ENCODE peak calls at places on chromosomes 13 and 19, in eight cellular contexts. One of them, this sample, is unnamed.
A peak's percentile ranks its signal among the peaks of the same experiment; 100 is the strongest.

GRCh38 chr13:99435116-99435515 is 66.2 kb upstream of the TM9SF2 start:
- DNase-seq in heart right ventricle: no peak
- DNase-seq in psoas muscle: no peak
- DNase-seq in SJCRH30: no peak
- DNase-seq in CD8-positive, alpha-beta memory T cell: no peak
- DNase-seq in left lung: no peak
- DNase-seq in fibroblast of lung: no peak
- DNase-seq in cardiac fibroblast: no peak
- DNase-seq in this sample: no peak

GRCh38 chr13:95643814-95644598 is 500 bp downstream of the DZIP1 start:
- DNase-seq in heart right ventricle: no peak
- DNase-seq in psoas muscle: peak; percentile 59
- DNase-seq in SJCRH30: peak; percentile 67
- DNase-seq in CD8-positive, alpha-beta memory T cell: no peak
- DNase-seq in left lung: peak; percentile 80
- DNase-seq in fibroblast of lung: peak; percentile 57
- DNase-seq in cardiac fibroblast: peak; percentile 55
- DNase-seq in this sample: peak; percentile 42

GRCh38 chr13:79660361-79660760 is 179.4 kb downstream of the NDFIP2 start:
- DNase-seq in heart right ventricle: no peak
- DNase-seq in psoas muscle: no peak
- DNase-seq in SJCRH30: no peak
- DNase-seq in CD8-positive, alpha-beta memory T cell: no peak
- DNase-seq in left lung: no peak
- DNase-seq in fibroblast of lung: no peak
- DNase-seq in cardiac fibroblast: no peak
- DNase-seq in this sample: no peak

GRCh38 chr19:6126335-6126974 is 9.0 kb upstream of the ACSBG2 start:
- DNase-seq in heart right ventricle: no peak
- DNase-seq in psoas muscle: no peak
- DNase-seq in SJCRH30: peak; percentile 70
- DNase-seq in CD8-positive, alpha-beta memory T cell: no peak
- DNase-seq in left lung: no peak
- DNase-seq in fibroblast of lung: peak; percentile 63
- DNase-seq in cardiac fibroblast: peak; percentile 77
- DNase-seq in this sample: peak; percentile 83

GRCh38 chr13:77330009-77330471 is 3.1 kb upstream of the MYCBP2 start:
- DNase-seq in heart right ventricle: no peak
- DNase-seq in psoas muscle: no peak
- DNase-seq in SJCRH30: no peak
- DNase-seq in CD8-positive, alpha-beta memory T cell: no peak
- DNase-seq in left lung: no peak
- DNase-seq in fibroblast of lung: no peak
- DNase-seq in cardiac fibroblast: peak; percentile 7
- DNase-seq in this sample: no peak

GRCh38 chr13:99614465-99614885 is 113.2 kb downstream of the TM9SF2 start:
- DNase-seq in heart right ventricle: no peak
- DNase-seq in psoas muscle: no peak
- DNase-seq in SJCRH30: peak; percentile 42
- DNase-seq in CD8-positive, alpha-beta memory T cell: peak; percentile 14
- DNase-seq in left lung: no peak
- DNase-seq in fibroblast of lung: no peak
- DNase-seq in cardiac fibroblast: peak; percentile 27
- DNase-seq in this sample: peak; percentile 33

GRCh38 chr13:95317037-95317989 is 16.1 kb upstream of the ABCC4 start:
- DNase-seq in heart right ventricle: no peak
- DNase-seq in psoas muscle: no peak
- DNase-seq in SJCRH30: no peak
- DNase-seq in CD8-positive, alpha-beta memory T cell: no peak
- DNase-seq in left lung: no peak
- DNase-seq in fibroblast of lung: peak; percentile 47
- DNase-seq in cardiac fibroblast: peak; percentile 78
- DNase-seq in this sample: peak; percentile 86

GRCh38 chr19:19064811-19065745 is 1.3 kb downstream of the SLC25A42 start:
- DNase-seq in heart right ventricle: no peak
- DNase-seq in psoas muscle: no peak
- DNase-seq in SJCRH30: peak; percentile 32
- DNase-seq in CD8-positive, alpha-beta memory T cell: peak; percentile 22
- DNase-seq in left lung: no peak
- DNase-seq in fibroblast of lung: no peak
- DNase-seq in cardiac fibroblast: no peak
- DNase-seq in this sample: no peak

GRCh38 chr19:46844067-46844489 is 6.6 kb downstream of the AP2S1 start:
- DNase-seq in heart right ventricle: no peak
- DNase-seq in psoas muscle: peak; percentile 8
- DNase-seq in SJCRH30: no peak
- DNase-seq in CD8-positive, alpha-beta memory T cell: no peak
- DNase-seq in left lung: no peak
- DNase-seq in fibroblast of lung: peak; percentile 32
- DNase-seq in cardiac fibroblast: peak; percentile 68
- DNase-seq in this sample: peak; percentile 62

GRCh38 chr19:11089254-11090013 is at the start of gene LDLR:
- DNase-seq in heart right ventricle: peak; percentile 89
- DNase-seq in psoas muscle: peak; percentile 80
- DNase-seq in SJCRH30: peak; percentile 92
- DNase-seq in CD8-positive, alpha-beta memory T cell: peak; percentile 69
- DNase-seq in left lung: peak; percentile 90
- DNase-seq in fibroblast of lung: peak; percentile 92
- DNase-seq in cardiac fibroblast: peak; percentile 98
- DNase-seq in this sample: peak; percentile 97

GRCh38 chr19:51754770-51755169 is 3.1 kb upstream of the FPR1 start:
- DNase-seq in heart right ventricle: no peak
- DNase-seq in psoas muscle: no peak
- DNase-seq in SJCRH30: no peak
- DNase-seq in CD8-positive, alpha-beta memory T cell: no peak
- DNase-seq in left lung: no peak
- DNase-seq in fibroblast of lung: no peak
- DNase-seq in cardiac fibroblast: no peak
- DNase-seq in this sample: no peak

GRCh38 chr19:55838906-55839305 is 2.6 kb downstream of the NLRP4 start:
- DNase-seq in heart right ventricle: no peak
- DNase-seq in psoas muscle: no peak
- DNase-seq in SJCRH30: no peak
- DNase-seq in CD8-positive, alpha-beta memory T cell: no peak
- DNase-seq in left lung: no peak
- DNase-seq in fibroblast of lung: no peak
- DNase-seq in cardiac fibroblast: no peak
- DNase-seq in this sample: no peak

GRCh38 chr13:78060966-78061365 is 142.3 kb upstream of the EDNRB start:
- DNase-seq in heart right ventricle: no peak
- DNase-seq in psoas muscle: no peak
- DNase-seq in SJCRH30: no peak
- DNase-seq in CD8-positive, alpha-beta memory T cell: no peak
- DNase-seq in left lung: peak; percentile 31
- DNase-seq in fibroblast of lung: no peak
- DNase-seq in cardiac fibroblast: no peak
- DNase-seq in this sample: no peak

GRCh38 chr13:112616586-112617381 is 28.8 kb upstream of the TUBGCP3 start:
- DNase-seq in heart right ventricle: peak; percentile 22
- DNase-seq in psoas muscle: no peak
- DNase-seq in SJCRH30: peak; percentile 49
- DNase-seq in CD8-positive, alpha-beta memory T cell: no peak
- DNase-seq in left lung: no peak
- DNase-seq in fibroblast of lung: peak; percentile 23
- DNase-seq in cardiac fibroblast: peak; percentile 64
- DNase-seq in this sample: peak; percentile 59

GRCh38 chr13:62551588-62551987 is 1135.9 kb upstream of the PCDH20 start:
- DNase-seq in heart right ventricle: no peak
- DNase-seq in psoas muscle: no peak
- DNase-seq in SJCRH30: peak; percentile 6
- DNase-seq in CD8-positive, alpha-beta memory T cell: no peak
- DNase-seq in left lung: no peak
- DNase-seq in fibroblast of lung: no peak
- DNase-seq in cardiac fibroblast: no peak
- DNase-seq in this sample: no peak

GRCh38 chr19:47726467-47726866 is 13.2 kb downstream of the EHD2 start:
- DNase-seq in heart right ventricle: no peak
- DNase-seq in psoas muscle: no peak
- DNase-seq in SJCRH30: no peak
- DNase-seq in CD8-positive, alpha-beta memory T cell: no peak
- DNase-seq in left lung: no peak
- DNase-seq in fibroblast of lung: peak; percentile 83
- DNase-seq in cardiac fibroblast: peak; percentile 75
- DNase-seq in this sample: peak; percentile 66

GRCh38 chr13:41384749-41385503 is 72.4 kb upstream of the RGCC start:
- DNase-seq in heart right ventricle: no peak
- DNase-seq in psoas muscle: no peak
- DNase-seq in SJCRH30: peak; percentile 45
- DNase-seq in CD8-positive, alpha-beta memory T cell: no peak
- DNase-seq in left lung: no peak
- DNase-seq in fibroblast of lung: no peak
- DNase-seq in cardiac fibroblast: peak; percentile 34
- DNase-seq in this sample: peak; percentile 42

GRCh38 chr19:6501740-6502648 is at the start of gene TUBB4A:
- DNase-seq in heart right ventricle: peak; percentile 11
- DNase-seq in psoas muscle: peak; percentile 63
- DNase-seq in SJCRH30: no peak
- DNase-seq in CD8-positive, alpha-beta memory T cell: peak; percentile 43
- DNase-seq in left lung: no peak
- DNase-seq in fibroblast of lung: no peak
- DNase-seq in cardiac fibroblast: no peak
- DNase-seq in this sample: no peak

GRCh38 chr19:15934332-15935078 is at the start of gene CYP4F11:
- DNase-seq in heart right ventricle: peak; percentile 20
- DNase-seq in psoas muscle: peak; percentile 59
- DNase-seq in SJCRH30: peak; percentile 42
- DNase-seq in CD8-positive, alpha-beta memory T cell: no peak
- DNase-seq in left lung: peak; percentile 83
- DNase-seq in fibroblast of lung: no peak
- DNase-seq in cardiac fibroblast: peak; percentile 5
- DNase-seq in this sample: no peak
- H3K4me3 ChIP-seq in heart right ventricle: no peak within 1 kb of the TSS
- H3K4me3 ChIP-seq in psoas muscle: no peak within 1 kb of the TSS
- H3K4me3 ChIP-seq in SJCRH30: no peak within 1 kb of the TSS
- H3K4me3 ChIP-seq in CD8-positive, alpha-beta memory T cell: no peak within 1 kb of the TSS
- H3K4me3 ChIP-seq in left lung: no peak within 1 kb of the TSS
- H3K4me3 ChIP-seq in fibroblast of lung: no peak within 1 kb of the TSS
- H3K4me3 ChIP-seq in cardiac fibroblast: no peak within 1 kb of the TSS
- H3K4me3 ChIP-seq in this sample: no peak within 1 kb of the TSS

DNA sequence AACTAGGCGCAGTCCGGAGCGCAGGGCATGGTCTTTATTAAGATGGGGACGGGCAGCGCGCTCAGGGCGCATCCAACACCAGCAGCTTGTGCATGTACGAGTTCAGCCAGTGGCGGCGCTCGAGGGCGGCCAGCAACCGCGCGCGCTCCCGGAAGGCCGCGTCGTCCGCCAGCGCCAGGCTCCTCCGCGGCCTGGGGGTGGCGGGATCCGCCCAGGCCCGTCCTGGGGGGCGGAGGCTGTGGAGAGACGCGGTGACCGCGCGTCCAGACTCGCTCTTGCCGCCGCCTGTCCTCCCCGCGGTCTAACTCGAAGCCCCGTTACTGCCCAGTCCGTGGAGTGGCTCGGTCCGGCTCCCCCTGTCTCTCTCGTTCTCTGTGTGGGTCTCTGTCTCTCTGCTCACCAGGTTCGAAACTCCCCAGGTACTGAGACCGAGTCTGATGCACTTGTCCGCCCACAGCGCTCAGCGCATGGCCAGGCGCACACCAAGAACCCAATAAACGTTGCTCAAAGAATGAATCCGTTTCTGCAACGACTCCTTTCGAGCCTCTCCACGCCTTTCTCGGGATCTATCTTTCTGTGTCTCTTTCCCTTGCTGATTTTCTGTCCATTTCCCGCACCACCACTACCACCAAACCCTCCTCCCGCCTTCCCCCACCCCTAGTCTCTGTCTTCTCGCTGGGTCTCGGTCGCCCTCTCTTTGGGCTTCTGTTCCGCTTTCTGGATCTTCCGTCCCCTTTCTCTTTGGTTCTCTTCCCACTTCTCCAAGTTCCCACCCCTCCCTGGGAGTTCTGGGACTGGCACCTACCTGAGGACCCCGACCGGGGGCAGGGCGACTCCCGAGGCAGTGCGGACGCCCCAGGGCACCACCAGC is 599 bp downstream of the PTH2 start:
- DNase-seq in heart right ventricle: no peak
- DNase-seq in psoas muscle: peak; percentile 72
- DNase-seq in SJCRH30: no peak
- DNase-seq in CD8-positive, alpha-beta memory T cell: peak; percentile 38
- DNase-seq in left lung: no peak
- DNase-seq in fibroblast of lung: peak; percentile 30
- DNase-seq in cardiac fibroblast: no peak
- DNase-seq in this sample: peak; percentile 26
- H3K4me3 ChIP-seq in heart right ventricle: peak overlapping the region; percentile 24
- H3K4me3 ChIP-seq in psoas muscle: peak overlapping the region; percentile 46
- H3K4me3 ChIP-seq in SJCRH30: no peak overlapping the region
- H3K4me3 ChIP-seq in CD8-positive, alpha-beta memory T cell: peak overlapping the region; percentile 53
- H3K4me3 ChIP-seq in left lung: no peak overlapping the region
- H3K4me3 ChIP-seq in fibroblast of lung: no peak overlapping the region
- H3K4me3 ChIP-seq in cardiac fibroblast: no peak overlapping the region
- H3K4me3 ChIP-seq in this sample: no peak overlapping the region

DNA sequence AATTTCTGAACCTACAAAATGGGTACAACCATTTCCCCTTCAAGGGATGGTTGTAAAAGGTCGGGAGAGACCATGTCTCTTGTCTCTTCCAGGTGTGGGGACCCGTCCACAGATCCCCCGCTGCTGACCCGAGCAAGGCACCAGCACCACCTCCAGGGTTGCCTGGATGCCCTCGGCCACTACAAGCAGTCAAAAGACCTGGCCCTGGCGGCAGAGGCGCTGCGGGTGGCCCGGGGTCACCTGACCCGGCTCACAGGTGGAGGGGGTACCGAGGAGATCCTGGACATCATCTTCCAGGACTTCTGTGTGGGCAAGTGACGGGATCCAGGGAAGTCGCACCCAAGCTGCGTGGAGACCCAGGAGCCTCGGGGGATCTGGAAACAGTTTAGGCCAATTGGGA is 4.0 kb downstream of the GTPBP3 start:
- DNase-seq in heart right ventricle: no peak
- DNase-seq in psoas muscle: peak; percentile 40
- DNase-seq in SJCRH30: no peak
- DNase-seq in CD8-positive, alpha-beta memory T cell: no peak
- DNase-seq in left lung: no peak
- DNase-seq in fibroblast of lung: no peak
- DNase-seq in cardiac fibroblast: no peak
- DNase-seq in this sample: no peak
- H3K4me3 ChIP-seq in heart right ventricle: no peak overlapping the region
- H3K4me3 ChIP-seq in psoas muscle: no peak overlapping the region
- H3K4me3 ChIP-seq in SJCRH30: no peak overlapping the region
- H3K4me3 ChIP-seq in CD8-positive, alpha-beta memory T cell: no peak overlapping the region
- H3K4me3 ChIP-seq in left lung: no peak overlapping the region
- H3K4me3 ChIP-seq in fibroblast of lung: no peak overlapping the region
- H3K4me3 ChIP-seq in cardiac fibroblast: no peak overlapping the region
- H3K4me3 ChIP-seq in this sample: no peak overlapping the region

DNA sequence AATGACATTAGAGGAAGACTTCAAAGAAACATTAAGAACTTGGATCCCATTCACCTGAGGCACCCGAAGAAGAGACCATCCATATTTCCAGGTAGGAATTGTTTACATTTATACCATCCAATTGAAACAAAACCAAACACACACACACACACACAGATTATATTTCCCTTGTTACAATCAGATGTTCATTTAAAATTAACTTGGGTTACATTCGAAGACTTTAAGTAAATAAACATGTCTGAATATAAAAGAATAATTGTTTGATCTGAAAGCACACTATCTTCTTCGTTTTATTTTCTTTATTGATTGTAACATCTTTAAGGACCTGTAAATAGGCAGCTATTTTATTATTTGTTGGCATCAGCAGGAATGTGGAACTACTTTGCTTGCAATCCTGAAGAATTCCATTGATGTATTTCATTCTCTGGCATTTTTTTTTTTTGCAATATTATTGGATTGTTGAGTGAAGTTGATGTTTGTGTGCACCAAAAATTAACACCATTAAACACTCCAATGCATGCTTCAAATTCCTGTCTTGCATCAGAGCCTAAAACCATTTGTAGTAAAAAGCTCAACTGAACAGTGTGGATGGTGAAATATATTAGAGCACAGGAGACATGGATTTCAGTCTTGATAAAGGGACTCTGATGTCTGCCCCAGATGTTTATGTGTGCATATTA is 85.3 kb upstream of the FRY start:
- DNase-seq in heart right ventricle: no peak
- DNase-seq in psoas muscle: no peak
- DNase-seq in SJCRH30: no peak
- DNase-seq in CD8-positive, alpha-beta memory T cell: no peak
- DNase-seq in left lung: no peak
- DNase-seq in fibroblast of lung: peak; percentile 33
- DNase-seq in cardiac fibroblast: peak; percentile 27
- DNase-seq in this sample: peak; percentile 34
- H3K4me3 ChIP-seq in heart right ventricle: no peak overlapping the region
- H3K4me3 ChIP-seq in psoas muscle: peak overlapping the region; percentile 56
- H3K4me3 ChIP-seq in SJCRH30: peak overlapping the region; percentile 18
- H3K4me3 ChIP-seq in CD8-positive, alpha-beta memory T cell: no peak overlapping the region
- H3K4me3 ChIP-seq in left lung: no peak overlapping the region
- H3K4me3 ChIP-seq in fibroblast of lung: no peak overlapping the region
- H3K4me3 ChIP-seq in cardiac fibroblast: no peak overlapping the region
- H3K4me3 ChIP-seq in this sample: no peak overlapping the region

This sample was measured in fibroblast of pulmonary artery.